ENCODE peak calls at places on chromosomes 6 and 20, in five cellular contexts. One of them, this sample, is unnamed.

GRCh38 chr6:164749126-164749758 is 560.2 kb downstream of the C6orf118 start:
- DNase-seq in T follicular helper cell: no peak
- DNase-seq in prostate gland: no peak
- DNase-seq in PC-9: no peak
- DNase-seq in AG04450: no peak
- DNase-seq in this sample: no peak

GRCh38 chr6:125549202-125549884 is 200.1 kb upstream of the HEY2 start:
- DNase-seq in prostate gland: no peak
- DNase-seq in T follicular helper cell: no peak
- DNase-seq in PC-9: no peak
- DNase-seq in AG04450: no peak
- DNase-seq in this sample: no peak

GRCh38 chr6:32056254-32056653 is 18.0 kb downstream of the CYP21A2 start:
- DNase-seq in prostate gland: no peak
- DNase-seq in PC-9: no peak
- DNase-seq in T follicular helper cell: no peak
- DNase-seq in AG04450: no peak
- DNase-seq in this sample: no peak

GRCh38 chr6:158761746-158762145 is 57.4 kb downstream of the EZR start:
- DNase-seq in PC-9: no peak
- DNase-seq in prostate gland: no peak
- DNase-seq in AG04450: no peak
- DNase-seq in T follicular helper cell: no peak
- DNase-seq in this sample: no peak

GRCh38 chr6:141260627-141261015 is 872.1 kb upstream of the GJE1 start:
- DNase-seq in PC-9: no peak
- DNase-seq in T follicular helper cell: no peak
- DNase-seq in AG04450: no peak
- DNase-seq in prostate gland: no peak
- DNase-seq in this sample: no peak

GRCh38 chr20:23869520-23869919 is 10.0 kb downstream of the CST5 start:
- DNase-seq in prostate gland: no peak
- DNase-seq in AG04450: no peak
- DNase-seq in T follicular helper cell: no peak
- DNase-seq in PC-9: no peak
- DNase-seq in this sample: no peak

GRCh38 chr6:46486186-46486585 is 5.1 kb downstream of the RCAN2 start:
- DNase-seq in PC-9: no peak
- DNase-seq in T follicular helper cell: no peak
- DNase-seq in AG04450: no peak
- DNase-seq in prostate gland: no peak
- DNase-seq in this sample: no peak

GRCh38 chr6:166996406-166996805 is 2.8 kb upstream of the CEP43 start:
- DNase-seq in prostate gland: no peak
- DNase-seq in AG04450: peak; percentile 34
- DNase-seq in T follicular helper cell: no peak
- DNase-seq in PC-9: no peak
- DNase-seq in this sample: no peak

GRCh38 chr20:45138451-45139300 is 14.4 kb upstream of the WFDC12 start:
- DNase-seq in prostate gland: no peak
- DNase-seq in T follicular helper cell: peak; percentile 9
- DNase-seq in AG04450: no peak
- DNase-seq in PC-9: peak; percentile 62
- DNase-seq in this sample: peak; percentile 21

GRCh38 chr6:123497025-123497424 is 139.7 kb downstream of the TRDN start:
- DNase-seq in AG04450: no peak
- DNase-seq in T follicular helper cell: no peak
- DNase-seq in PC-9: no peak
- DNase-seq in prostate gland: no peak
- DNase-seq in this sample: no peak

GRCh38 chr6:135922170-135922569 is 70.7 kb downstream of the PDE7B start:
- DNase-seq in prostate gland: peak; percentile 9
- DNase-seq in AG04450: peak; percentile 91
- DNase-seq in PC-9: peak; percentile 95
- DNase-seq in T follicular helper cell: no peak
- DNase-seq in this sample: peak; percentile 29

GRCh38 chr20:37920270-37920669 is 17.3 kb downstream of the VSTM2L start:
- DNase-seq in AG04450: no peak
- DNase-seq in T follicular helper cell: no peak
- DNase-seq in PC-9: no peak
- DNase-seq in prostate gland: no peak
- DNase-seq in this sample: no peak

GRCh38 chr6:63806573-63806913 is 170.9 kb downstream of the PHF3 start:
- DNase-seq in AG04450: no peak
- DNase-seq in T follicular helper cell: no peak
- DNase-seq in PC-9: no peak
- DNase-seq in prostate gland: peak; percentile 33
- DNase-seq in this sample: no peak

GRCh38 chr6:17178301-17178700 is 76.5 kb downstream of the STMND1 start:
- DNase-seq in prostate gland: no peak
- DNase-seq in AG04450: no peak
- DNase-seq in T follicular helper cell: no peak
- DNase-seq in PC-9: no peak
- DNase-seq in this sample: no peak

GRCh38 chr6:21157186-21157929 is 436.2 kb upstream of the SOX4 start:
- DNase-seq in T follicular helper cell: no peak
- DNase-seq in PC-9: no peak
- DNase-seq in AG04450: no peak
- DNase-seq in prostate gland: no peak
- DNase-seq in this sample: no peak

GRCh38 chr6:144266091-144266649 is 19.0 kb upstream of the UTRN start:
- DNase-seq in prostate gland: peak; percentile 42
- DNase-seq in PC-9: peak; percentile 93
- DNase-seq in T follicular helper cell: no peak
- DNase-seq in AG04450: peak; percentile 44
- DNase-seq in this sample: peak; percentile 64

GRCh38 chr20:17029698-17030097 is 197.1 kb upstream of the PCSK2 start:
- DNase-seq in AG04450: no peak
- DNase-seq in PC-9: no peak
- DNase-seq in prostate gland: no peak
- DNase-seq in T follicular helper cell: no peak
- DNase-seq in this sample: no peak

GRCh38 chr20:34037767-34038166 is 44.1 kb downstream of the RALY start:
- DNase-seq in prostate gland: no peak
- DNase-seq in PC-9: no peak
- DNase-seq in T follicular helper cell: no peak
- DNase-seq in AG04450: peak; percentile 68
- DNase-seq in this sample: no peak

GRCh38 chr20:20706285-20706684 is 6.2 kb downstream of the RALGAPA2 start:
- DNase-seq in PC-9: no peak
- DNase-seq in AG04450: no peak
- DNase-seq in prostate gland: peak; percentile 35
- DNase-seq in T follicular helper cell: no peak
- DNase-seq in this sample: no peak

GRCh38 chr6:157681041-157681650 is 141.9 kb upstream of the SNX9 start:
- DNase-seq in AG04450: no peak
- DNase-seq in PC-9: no peak
- DNase-seq in T follicular helper cell: no peak
- DNase-seq in prostate gland: no peak
- DNase-seq in this sample: no peak

GRCh38 chr20:12598894-12599293 is 409.9 kb upstream of the SPTLC3 start:
- DNase-seq in PC-9: no peak
- DNase-seq in prostate gland: no peak
- DNase-seq in AG04450: no peak
- DNase-seq in T follicular helper cell: no peak
- DNase-seq in this sample: no peak

GRCh38 chr20:517221-517620 is 26.4 kb downstream of the CSNK2A1 start:
- DNase-seq in PC-9: no peak
- DNase-seq in T follicular helper cell: no peak
- DNase-seq in prostate gland: no peak
- DNase-seq in AG04450: no peak
- DNase-seq in this sample: no peak

GRCh38 chr6:13140972-13141371 is 187.4 kb downstream of the TBC1D7 start:
- DNase-seq in PC-9: no peak
- DNase-seq in AG04450: no peak
- DNase-seq in T follicular helper cell: no peak
- DNase-seq in prostate gland: no peak
- DNase-seq in this sample: no peak

GRCh38 chr6:3019749-3020320 is 20.1 kb downstream of the NQO2 start:
- DNase-seq in AG04450: no peak
- DNase-seq in prostate gland: no peak
- DNase-seq in T follicular helper cell: no peak
- DNase-seq in PC-9: no peak
- DNase-seq in this sample: no peak

GRCh38 chr6:15560713-15561112 is 102.1 kb downstream of the DTNBP1 start:
- DNase-seq in T follicular helper cell: no peak
- DNase-seq in prostate gland: no peak
- DNase-seq in PC-9: no peak
- DNase-seq in AG04450: no peak
- DNase-seq in this sample: no peak

GRCh38 chr6:162856885-162857284 is 129.1 kb downstream of the PACRG start:
- DNase-seq in T follicular helper cell: no peak
- DNase-seq in AG04450: peak; percentile 54
- DNase-seq in prostate gland: peak; percentile 57
- DNase-seq in PC-9: no peak
- DNase-seq in this sample: peak; percentile 29

GRCh38 chr20:42082611-42083010 is 464.4 kb upstream of the CHD6 start:
- DNase-seq in PC-9: no peak
- DNase-seq in AG04450: no peak
- DNase-seq in prostate gland: peak; percentile 17
- DNase-seq in T follicular helper cell: no peak
- DNase-seq in this sample: no peak

GRCh38 chr6:10414766-10415592 is at the start of gene TFAP2A:
- DNase-seq in T follicular helper cell: no peak
- DNase-seq in prostate gland: peak; percentile 84
- DNase-seq in AG04450: no peak
- DNase-seq in PC-9: no peak
- DNase-seq in this sample: no peak

GRCh38 chr6:74936886-74937285 is 269.0 kb downstream of the COL12A1 start:
- DNase-seq in PC-9: peak; percentile 39
- DNase-seq in T follicular helper cell: no peak
- DNase-seq in AG04450: no peak
- DNase-seq in prostate gland: no peak
- DNase-seq in this sample: no peak

GRCh38 chr6:75748743-75749538 is at the start of gene MYO6:
- DNase-seq in PC-9: peak; percentile 53
- DNase-seq in AG04450: no peak
- DNase-seq in prostate gland: peak; percentile 80
- DNase-seq in T follicular helper cell: peak; percentile 19
- DNase-seq in this sample: no peak

GRCh38 chr6:105748737-105749161 is 337.4 kb upstream of the PRDM1 start:
- DNase-seq in AG04450: peak; percentile 33
- DNase-seq in PC-9: peak; percentile 73
- DNase-seq in prostate gland: no peak
- DNase-seq in T follicular helper cell: no peak
- DNase-seq in this sample: no peak

This sample was measured in HCT116.